ENCODE peak calls at places on chromosome 13, in ten cellular contexts. C, A, V, F, J, N, G, U, D and W are unnamed samples.
A peak's percentile ranks its signal among the peaks of the same experiment; 100 is the strongest.

GRCh38 chr13:32195713-32196112 is 119.5 kb downstream of the ZAR1L start:
- DNase-seq in F (no peak), D (no peak), A (peak; percentile 12), N (no peak), U (no peak), J (no peak), G (no peak), V (no peak), C (peak; percentile 81), W (no peak)

GRCh38 chr13:34344761-34345600 is 527.0 kb downstream of the RFC3 start:
- DNase-seq in V (no peak), C (no peak), D (no peak), A (no peak), N (no peak), G (no peak), F (no peak), U (no peak), J (no peak), W (no peak)

GRCh38 chr13:92805766-92806165 is 420.8 kb upstream of the GPC6 start:
- DNase-seq in G (no peak), F (no peak), N (no peak), V (no peak), U (no peak), D (no peak), A (no peak), C (no peak), J (no peak), W (no peak)

GRCh38 chr13:64371045-64371444 is 2859.1 kb downstream of the PCDH9 start:
- DNase-seq in G (no peak), J (no peak), F (no peak), D (no peak), U (no peak), C (no peak), V (no peak), A (peak; percentile 43), N (no peak), W (no peak)

GRCh38 chr13:50014404-50014803 is 840 bp upstream of the KCNRG start:
- DNase-seq in F (no peak), N (no peak), V (no peak), A (no peak), D (no peak), G (no peak), U (no peak), J (no peak), C (no peak), W (no peak)

GRCh38 chr13:71828564-71828963 is 38.4 kb downstream of the DACH1 start:
- DNase-seq in G (no peak), F (no peak), A (no peak), C (no peak), V (no peak), U (no peak), J (no peak), D (no peak), N (no peak), W (no peak)

GRCh38 chr13:88651531-88651930 is 980.4 kb downstream of the SLITRK5 start:
- DNase-seq in J (no peak), D (no peak), N (no peak), C (no peak), V (no peak), G (no peak), A (no peak), F (no peak), U (no peak), W (no peak)

GRCh38 chr13:59487883-59488282 is 675.8 kb downstream of the DIAPH3 start:
- DNase-seq in G (no peak), F (no peak), D (no peak), V (no peak), J (no peak), C (no peak), N (no peak), U (no peak), A (no peak), W (no peak)

GRCh38 chr13:26540319-26540718 is 17.2 kb upstream of the WASF3 start:
- DNase-seq in N (no peak), G (no peak), U (no peak), J (no peak), V (no peak), F (no peak), C (no peak), A (no peak), D (no peak), W (no peak)

GRCh38 chr13:26544707-26545106 is 12.8 kb upstream of the WASF3 start:
- DNase-seq in U (no peak), C (no peak), J (no peak), N (no peak), G (no peak), D (no peak), F (no peak), V (no peak), A (no peak), W (no peak)

GRCh38 chr13:26541041-26541440 is 16.4 kb upstream of the WASF3 start:
- DNase-seq in D (no peak), G (no peak), V (no peak), F (no peak), N (no peak), U (no peak), C (no peak), A (no peak), J (no peak), W (no peak)

GRCh38 chr13:26539738-26540292 is 17.7 kb upstream of the WASF3 start:
- DNase-seq in N (no peak), C (no peak), V (no peak), G (no peak), U (no peak), D (peak; percentile 36), A (no peak), F (no peak), J (no peak), W (no peak)

DNA sequence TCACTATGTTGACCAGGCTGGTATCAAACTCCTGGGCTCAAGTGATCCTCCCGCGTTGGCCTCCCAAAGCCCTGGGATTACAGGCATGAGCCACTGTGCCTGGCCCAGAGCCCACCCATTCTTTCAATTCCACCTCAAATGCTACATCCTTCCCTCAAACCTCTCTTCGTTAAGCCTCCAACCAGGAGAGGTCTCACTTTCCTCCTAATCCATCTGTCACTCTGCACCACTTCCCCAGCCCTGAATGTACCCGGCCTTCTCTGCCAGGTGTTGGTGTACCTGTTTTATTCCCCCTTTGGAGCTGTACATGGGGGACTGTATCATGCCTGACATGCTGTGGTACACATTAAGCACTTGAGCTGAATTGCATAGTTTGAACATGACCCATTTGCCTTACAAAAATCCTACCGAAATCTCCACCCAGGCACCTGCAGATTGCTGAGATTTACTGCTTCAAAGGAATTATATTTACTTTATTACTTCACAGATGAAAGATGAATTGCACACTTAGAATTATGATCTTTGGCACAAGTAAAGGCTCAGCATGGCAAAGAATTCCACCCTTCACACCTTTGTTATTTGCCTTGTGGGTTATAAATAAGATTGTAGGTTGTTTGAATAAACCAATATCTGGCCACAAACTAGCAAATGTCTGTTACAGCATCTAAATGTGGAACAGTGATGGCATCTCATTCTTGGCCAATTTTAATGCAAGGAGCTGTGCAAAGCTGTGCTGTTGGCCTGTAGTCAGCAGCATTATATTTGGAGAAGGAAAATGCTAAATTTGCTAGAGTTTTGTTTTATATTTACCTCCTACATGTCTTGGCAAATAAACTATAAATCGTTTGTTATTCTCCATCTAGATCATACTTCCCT is 15.6 kb upstream of the WASF3 start:
- DNase-seq in D (no peak), J (no peak), A (no peak), C (no peak), U (no peak), F (no peak), N (no peak), V (no peak), G (no peak), W (no peak)
- TF ChIP-seq CTCF in D (no peak), J (no peak), A (no peak), C (no peak), U (no peak), F (no peak), N (no peak), V (no peak), G (no peak), W (no peak)

DNA sequence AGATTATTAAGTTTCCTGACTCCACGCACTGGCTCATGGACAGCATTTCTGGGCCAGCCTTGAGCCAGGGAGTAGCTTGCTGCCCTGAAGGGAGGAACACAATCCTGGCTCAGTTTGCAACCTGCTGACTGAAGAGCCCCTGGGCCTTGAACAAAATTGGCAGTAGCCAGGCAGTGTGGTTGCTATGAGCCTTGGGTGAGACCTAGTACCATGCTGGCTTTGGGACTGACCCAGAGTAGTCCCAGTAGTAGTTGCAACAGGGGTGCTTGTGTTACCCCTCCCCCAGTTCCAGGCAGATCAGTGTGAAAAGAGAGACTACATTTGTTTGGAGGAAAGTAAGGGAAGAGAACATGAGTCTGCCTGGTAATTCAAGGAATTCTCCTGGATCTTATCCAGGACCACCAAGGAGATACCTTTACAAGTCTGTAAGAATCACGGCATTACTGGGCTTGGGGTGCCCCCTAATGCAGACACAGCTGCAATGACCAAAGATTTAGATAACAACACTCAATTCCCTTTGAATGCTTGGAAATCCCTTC is 22.0 kb downstream of the ITGBL1 start:
- DNase-seq in V (peak; percentile 90), D (peak; percentile 44), F (no peak), N (peak; percentile 16), C (peak; percentile 84), U (no peak), J (no peak), A (peak; percentile 85), G (peak; percentile 91), W (no peak)
- TF ChIP-seq CTCF in V (peak; percentile 59), D (peak; percentile 43), F (no peak), N (peak; percentile 47), C (peak; percentile 54), U (no peak), J (no peak), A (peak; percentile 50), G (peak; percentile 66), W (no peak)

DNA sequence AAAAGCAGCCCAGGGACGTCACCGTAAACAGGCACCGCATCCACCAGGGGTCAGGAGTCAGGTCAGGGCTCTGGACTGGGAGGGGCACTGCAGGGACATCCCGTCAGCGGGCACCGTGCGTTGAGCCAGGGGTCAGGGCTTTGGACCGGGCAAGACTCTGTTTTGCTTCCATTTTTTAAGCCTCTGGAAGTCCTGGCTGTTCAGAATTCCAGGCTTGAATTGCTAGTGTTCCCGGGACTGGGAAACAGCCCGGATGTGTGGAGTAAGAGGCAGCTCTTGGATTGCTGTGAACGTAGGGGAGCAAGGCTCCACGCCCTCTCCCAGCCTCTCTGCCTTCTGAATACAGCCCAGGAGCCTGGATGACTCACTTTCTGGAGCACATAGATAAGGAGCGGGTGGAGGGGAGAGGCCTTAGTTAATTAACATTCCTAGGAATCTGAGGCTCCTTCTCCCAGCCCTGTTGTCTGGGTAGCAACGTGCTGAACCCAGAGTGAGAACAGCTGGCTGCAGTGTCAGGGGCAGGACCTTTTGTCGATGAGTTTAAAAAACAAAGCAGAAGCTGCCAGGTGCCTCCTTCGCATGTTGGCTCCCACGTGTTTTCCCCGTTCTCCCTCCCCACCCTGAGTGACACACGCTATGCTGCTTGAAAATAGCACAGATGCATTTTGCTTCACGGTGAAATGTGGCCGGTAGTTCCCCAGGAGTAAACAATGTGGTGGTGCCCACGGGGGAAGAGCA is 21.9 kb downstream of the ATP11A start:
- DNase-seq in F (peak; percentile 86), U (peak; percentile 99), V (peak; percentile 97), A (peak; percentile 86), G (peak; percentile 98), N (peak; percentile 45), D (peak; percentile 93), J (peak; percentile 80), C (peak; percentile 97), W (peak; percentile 68)
- TF ChIP-seq CTCF in F (no peak), U (no peak), V (peak; percentile 29), A (no peak), G (peak; percentile 49), N (no peak), D (no peak), J (no peak), C (peak; percentile 20), W (no peak)

DNA sequence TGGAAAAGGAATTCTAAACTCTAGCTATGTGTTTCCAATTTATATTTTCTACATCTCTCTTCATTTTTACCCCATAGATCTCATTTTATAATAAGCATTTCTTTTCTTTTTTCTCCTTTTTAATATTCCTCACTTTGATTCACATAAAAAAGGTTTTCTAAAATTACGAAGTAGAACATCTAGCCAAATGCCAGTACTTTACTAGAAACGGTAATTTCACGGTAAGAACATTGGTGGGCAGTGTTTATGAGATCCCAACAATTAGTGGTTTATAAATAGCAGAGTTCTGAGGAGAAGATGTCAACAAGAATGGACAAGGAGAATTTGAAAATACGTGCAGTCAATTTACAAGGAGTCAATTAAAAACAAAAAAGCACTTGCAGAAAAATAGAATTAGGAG is 94.8 kb downstream of the PCDH9 start:
- DNase-seq in V (no peak), U (no peak), G (no peak), A (no peak), N (no peak), F (no peak), D (no peak), J (no peak), C (no peak), W (no peak)
- TF ChIP-seq CTCF in V (no peak), U (no peak), G (no peak), A (no peak), N (no peak), F (no peak), D (no peak), J (no peak), C (no peak), W (no peak)